ENCODE peak calls at places on chromosomes 11 and 22, in six cellular contexts. H, G, X, S, K and O are unnamed samples.

GRCh38 chr11:65390099-65390941 is 3.9 kb downstream of the FRMD8 start:
- DNase-seq in H (peak), G (peak), X (no peak), S (peak), K (no peak), O (no peak)

GRCh38 chr11:1178201-1178885 is 20.6 kb downstream of the MUC5AC start:
- DNase-seq in H (no peak), G (no peak), X (no peak), S (no peak), K (no peak), O (no peak)

GRCh38 chr22:30809086-30809485 is 114.4 kb downstream of the OSBP2 start:
- DNase-seq in H (no peak), G (no peak), X (no peak), S (no peak), K (no peak), O (no peak)

GRCh38 chr22:45946805-45947600 is 30.0 kb downstream of the WNT7B start:
- DNase-seq in H (no peak), G (no peak), X (no peak), S (no peak), K (no peak), O (no peak)

GRCh38 chr11:57647368-57647767 is 2.3 kb downstream of the YPEL4 start:
- DNase-seq in H (no peak), G (no peak), X (no peak), S (no peak), K (no peak), O (no peak)

GRCh38 chr11:44568706-44569473 is 3.4 kb downstream of the CD82 start:
- DNase-seq in H (peak), G (peak), X (peak), S (peak), K (peak), O (peak)

GRCh38 chr11:45662096-45662664 is 3.2 kb downstream of the CHST1 start:
- DNase-seq in H (no peak), G (no peak), X (no peak), S (no peak), K (no peak), O (no peak)

GRCh38 chr22:23772315-23773246 is at the start of gene MMP11:
- DNase-seq in H (no peak), G (no peak), X (no peak), S (peak), K (peak), O (no peak)

GRCh38 chr11:121451178-121451981 is 734 bp upstream of the SORL1 start:
- DNase-seq in H (no peak), G (no peak), X (no peak), S (no peak), K (peak), O (no peak)